ENCODE peak calls at places on chromosomes 13 and 19, in ten cellular contexts. E is mesenchymal stem cell, S is cardiac muscle cell, F is neuronal stem cell, Y is colonic mucosa, D is HFF-Myc, B is stomach, X is breast epithelium, H is GM06990, M is Panc1. U is an unnamed sample.

GRCh38 chr13:89627991-89628390 is 1719.5 kb upstream of the MIR17HG start:
- DNase-seq in B (no peak), E (peak), X (no peak), D (no peak), H (no peak), S (no peak), F (no peak), M (peak), Y (no peak), U (no peak)

GRCh38 chr13:106804996-106805395 is 237.1 kb upstream of the ARGLU1 start:
- DNase-seq in D (no peak), M (no peak), B (no peak), S (no peak), X (no peak), E (no peak), F (no peak), H (no peak), Y (no peak), U (no peak)

GRCh38 chr13:87887459-87888123 is 216.4 kb downstream of the SLITRK5 start:
- DNase-seq in F (no peak), B (no peak), M (no peak), S (no peak), E (no peak), X (no peak), Y (no peak), H (no peak), D (no peak), U (no peak)

GRCh38 chr13:79810671-79811070 is 329.7 kb downstream of the NDFIP2 start:
- DNase-seq in X (no peak), B (no peak), Y (no peak), D (no peak), H (no peak), F (no peak), E (peak), S (peak), M (no peak), U (no peak)

GRCh38 chr13:47680752-47681151 is 320.3 kb downstream of the SUCLA2 start:
- DNase-seq in B (no peak), S (no peak), M (no peak), D (no peak), F (no peak), Y (no peak), H (no peak), E (peak), X (no peak), U (no peak)

GRCh38 chr13:35475960-35476943 is at the start of gene MAB21L1:
- DNase-seq in B (peak), H (no peak), D (peak), S (peak), Y (peak), M (no peak), X (no peak), F (peak), E (peak), U (no peak)

GRCh38 chr19:48874309-48875135 is 2.3 kb downstream of the PPP1R15A start:
- DNase-seq in E (peak), M (no peak), H (no peak), X (no peak), B (peak), D (no peak), S (no peak), Y (peak), F (no peak), U (no peak)

GRCh38 chr13:90008707-90009149 is 1338.8 kb upstream of the MIR17HG start:
- DNase-seq in E (no peak), M (no peak), B (no peak), Y (no peak), D (no peak), H (no peak), F (no peak), S (no peak), X (no peak), U (no peak)

GRCh38 chr13:49855930-49856329 is 63.4 kb upstream of the KPNA3 start:
- DNase-seq in H (no peak), S (no peak), M (no peak), X (no peak), B (no peak), D (no peak), E (no peak), F (no peak), Y (no peak), U (no peak)

GRCh38 chr13:70964124-70964523 is 855.9 kb upstream of the KLHL1 start:
- DNase-seq in M (no peak), Y (no peak), B (no peak), D (no peak), H (no peak), E (no peak), F (no peak), S (no peak), X (no peak), U (no peak)

GRCh38 chr19:31963741-31964140 is 381.7 kb upstream of the ZNF507 start:
- DNase-seq in D (no peak), E (no peak), X (no peak), Y (no peak), H (no peak), B (no peak), F (no peak), M (no peak), S (no peak), U (no peak)

GRCh38 chr13:113138792-113139551 is 16.4 kb downstream of the F10 start:
- DNase-seq in Y (no peak), H (no peak), D (no peak), S (no peak), X (peak), E (no peak), B (peak), M (no peak), F (no peak), U (peak)

GRCh38 chr13:44734204-44734707 is 158.1 kb upstream of the TSC22D1 start:
- DNase-seq in D (no peak), M (no peak), B (peak), F (no peak), X (peak), S (no peak), H (no peak), E (no peak), Y (no peak), U (no peak)

GRCh38 chr19:3292958-3293529 is 68.6 kb downstream of the CELF5 start:
- DNase-seq in B (peak), Y (peak), F (no peak), M (no peak), D (no peak), S (no peak), H (no peak), X (no peak), E (no peak), U (peak)
- H3K4me3 ChIP-seq in B (no peak), Y (no peak), F (no peak), M (no peak), D (no peak), S (no peak), H (no peak), X (no peak), E (no peak), U (no peak)

GRCh38 chr13:29525757-29526156 is 69.7 kb downstream of the SLC7A1 start:
- DNase-seq in F (no peak), E (no peak), X (no peak), S (no peak), H (no peak), Y (no peak), M (no peak), B (no peak), D (no peak), U (no peak)
- H3K4me3 ChIP-seq in F (no peak), E (no peak), X (no peak), S (no peak), H (no peak), Y (no peak), M (no peak), B (no peak), D (no peak), U (no peak)

GRCh38 chr13:97191615-97192014 is 30.5 kb upstream of the MBNL2 start:
- DNase-seq in Y (no peak), B (no peak), F (no peak), S (no peak), D (no peak), X (no peak), M (no peak), E (no peak), H (no peak), U (no peak)
- H3K4me3 ChIP-seq in Y (no peak), B (no peak), F (no peak), S (no peak), D (no peak), X (no peak), M (no peak), E (no peak), H (no peak), U (no peak)

DNA sequence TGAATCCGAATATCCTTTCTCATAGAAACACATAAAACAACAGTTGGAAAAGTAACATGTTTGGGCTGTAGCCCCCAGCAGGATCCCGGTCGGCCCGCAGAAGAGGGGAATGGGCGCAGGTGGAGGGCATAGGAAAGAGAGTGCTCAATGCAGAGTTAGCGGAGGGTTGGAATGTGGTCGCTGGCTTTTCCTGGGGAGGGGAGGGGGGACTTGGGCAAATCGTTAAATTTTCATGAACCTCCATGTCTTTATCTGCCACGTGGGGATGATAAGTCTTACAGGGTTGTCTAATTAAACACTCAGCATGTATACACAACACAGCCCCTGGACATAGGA is 425 bp upstream of the SLC46A3 start:
- DNase-seq in H (no peak), Y (no peak), D (no peak), S (no peak), F (no peak), M (no peak), B (no peak), X (no peak), E (no peak), U (no peak)
- H3K4me3 ChIP-seq in H (peak), Y (peak), D (peak), S (peak), F (peak), M (peak), B (peak), X (peak), E (peak), U (peak)

GRCh38 chr19:3042545-3043267 is 13.6 kb upstream of the TLE2 start:
- DNase-seq in M (no peak), X (no peak), B (no peak), H (no peak), F (no peak), S (no peak), E (no peak), Y (no peak), D (no peak), U (no peak)

GRCh38 chr19:3039641-3040077 is 10.6 kb upstream of the TLE2 start:
- DNase-seq in F (no peak), H (no peak), D (no peak), M (no peak), X (no peak), Y (no peak), E (no peak), B (no peak), S (no peak), U (no peak)

GRCh38 chr19:3039125-3039524 is 10.0 kb upstream of the TLE2 start:
- DNase-seq in B (no peak), M (no peak), Y (no peak), E (no peak), S (no peak), F (no peak), H (no peak), D (no peak), X (no peak), U (no peak)

GRCh38 chr19:3041302-3041701 is 12.2 kb upstream of the TLE2 start:
- DNase-seq in M (no peak), D (no peak), X (no peak), B (no peak), F (no peak), H (no peak), E (no peak), Y (no peak), S (no peak), U (no peak)

GRCh38 chr19:3041756-3042517 is 12.9 kb upstream of the TLE2 start:
- DNase-seq in M (no peak), H (no peak), F (no peak), D (no peak), E (no peak), X (no peak), S (peak), Y (no peak), B (no peak), U (no peak)
- H3K4me3 ChIP-seq in M (no peak), H (no peak), F (peak), D (no peak), E (no peak), X (peak), S (no peak), Y (no peak), B (peak), U (no peak)

GRCh38 chr19:2475702-2476450 is at the start of gene GADD45B:
- DNase-seq in Y (peak), X (peak), S (peak), M (peak), B (peak), H (peak), E (peak), F (peak), D (peak), U (peak)

GRCh38 chr19:2474232-2475017 is 1.5 kb upstream of the GADD45B start:
- DNase-seq in D (no peak), Y (peak), E (peak), B (peak), H (peak), F (peak), S (peak), X (peak), M (no peak), U (peak)

GRCh38 chr19:2476451-2477140 is 669 bp downstream of the GADD45B start:
- DNase-seq in M (no peak), D (no peak), X (peak), E (peak), F (no peak), H (peak), B (peak), Y (peak), S (peak), U (peak)

GRCh38 chr19:2477141-2477710 is 1.3 kb downstream of the GADD45B start:
- DNase-seq in M (no peak), X (peak), E (peak), Y (peak), S (peak), H (no peak), F (no peak), B (peak), D (no peak), U (peak)

DNA sequence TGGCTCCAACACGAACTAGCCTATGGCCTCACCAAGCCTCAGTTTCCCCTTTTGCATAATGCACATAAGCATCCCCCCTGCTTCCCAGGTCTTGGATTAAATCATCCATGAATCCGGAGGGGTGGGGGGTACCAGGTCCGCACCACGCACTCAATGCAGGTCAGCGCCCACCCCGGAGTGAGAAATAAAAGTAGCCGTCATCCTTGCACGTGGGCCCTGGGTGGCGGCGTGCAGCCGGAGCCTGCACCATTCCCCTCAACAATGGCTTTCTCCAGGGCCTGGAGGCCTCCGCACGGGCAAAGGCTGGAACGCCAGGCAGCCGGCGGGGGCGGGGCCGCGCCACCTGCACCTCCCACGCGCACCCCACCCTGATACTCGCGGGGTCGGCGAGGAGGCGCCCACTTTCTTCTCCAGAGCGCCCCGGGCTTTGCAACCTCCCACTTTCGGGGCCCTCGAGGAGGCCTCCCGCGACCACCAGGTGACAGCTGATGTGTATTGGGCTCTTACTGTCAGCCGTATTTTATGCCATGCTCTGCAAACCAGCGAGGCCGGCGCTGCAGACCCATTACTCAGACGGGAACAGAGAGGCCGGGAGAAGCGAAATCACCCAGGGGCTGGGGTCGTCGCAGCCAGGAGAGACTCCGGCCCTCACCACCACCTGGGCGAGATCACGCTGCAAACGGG is 767 bp upstream of the GADD45B start:
- DNase-seq in S (peak), Y (peak), B (peak), H (peak), M (no peak), X (no peak), D (no peak), E (peak), F (no peak), U (peak)
- H3K4me3 ChIP-seq in S (peak), Y (peak), B (peak), H (peak), M (peak), X (peak), D (peak), E (peak), F (peak), U (peak)

GRCh38 chr19:10852098-10852800 is 4.0 kb downstream of the C19orf38 start:
- DNase-seq in B (no peak), M (no peak), S (no peak), E (peak), H (no peak), D (no peak), F (no peak), Y (no peak), X (no peak), U (no peak)

GRCh38 chr19:10854350-10855089 is 6.3 kb downstream of the C19orf38 start:
- DNase-seq in M (no peak), X (no peak), F (no peak), S (no peak), H (no peak), E (no peak), B (no peak), D (no peak), Y (no peak), U (no peak)

GRCh38 chr19:10852941-10853340 is 4.7 kb downstream of the C19orf38 start:
- DNase-seq in D (no peak), M (no peak), E (no peak), H (no peak), X (no peak), S (no peak), Y (no peak), F (no peak), B (no peak), U (no peak)

GRCh38 chr19:10848208-10848843 is at the start of gene C19orf38:
- DNase-seq in F (no peak), M (no peak), E (no peak), S (no peak), B (no peak), X (no peak), H (no peak), D (no peak), Y (no peak), U (no peak)

DNA sequence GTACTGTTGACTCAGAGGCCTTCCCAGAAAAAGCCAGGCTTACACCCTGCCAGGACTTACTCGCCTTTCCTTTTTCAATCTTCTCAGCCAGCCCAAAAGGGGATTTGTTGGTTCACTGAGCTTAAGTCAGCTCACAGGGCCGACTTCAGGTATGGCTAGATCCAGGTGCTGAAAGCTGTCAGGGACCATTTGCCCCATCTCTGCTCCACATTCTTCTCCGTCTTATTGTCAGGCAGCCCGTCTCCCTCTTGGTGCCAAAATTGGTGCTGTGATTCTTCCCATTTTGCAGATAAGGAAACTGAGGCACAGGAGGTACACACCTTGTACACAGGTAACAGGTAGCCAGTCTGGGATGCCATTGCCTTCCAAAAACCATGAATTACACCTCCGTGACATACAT is 2.4 kb downstream of the C19orf38 start:
- DNase-seq in D (no peak), B (no peak), S (no peak), E (no peak), H (no peak), F (no peak), M (no peak), X (no peak), Y (no peak), U (no peak)
- H3K4me3 ChIP-seq in D (no peak), B (no peak), S (no peak), E (no peak), H (no peak), F (no peak), M (no peak), X (no peak), Y (no peak), U (no peak)

GRCh38 chr19:18507727-18508440 is 14.0 kb downstream of the ELL start:
- DNase-seq in Y (peak), E (peak), B (no peak), M (no peak), F (no peak), X (no peak), S (no peak), D (no peak), H (no peak), U (peak)

GRCh38 chr19:18506101-18506534 is 15.8 kb downstream of the ELL start:
- DNase-seq in B (no peak), E (no peak), D (no peak), M (no peak), Y (no peak), F (no peak), S (no peak), X (no peak), H (no peak), U (no peak)

GRCh38 chr19:18508585-18508984 is 13.3 kb downstream of the ELL start:
- DNase-seq in X (no peak), B (no peak), Y (no peak), F (no peak), M (no peak), D (no peak), S (no peak), H (no peak), E (no peak), U (no peak)

GRCh38 chr19:18506545-18506944 is 15.3 kb downstream of the ELL start:
- DNase-seq in M (no peak), S (no peak), H (no peak), X (no peak), E (no peak), D (no peak), B (no peak), F (no peak), Y (no peak), U (no peak)

GRCh38 chr19:18507021-18507726 is 14.7 kb downstream of the ELL start:
- DNase-seq in D (no peak), B (peak), X (no peak), H (no peak), F (no peak), S (no peak), Y (peak), M (no peak), E (no peak), U (peak)
- H3K4me3 ChIP-seq in D (no peak), B (no peak), X (peak), H (no peak), F (no peak), S (no peak), Y (no peak), M (no peak), E (peak), U (no peak)

DNA sequence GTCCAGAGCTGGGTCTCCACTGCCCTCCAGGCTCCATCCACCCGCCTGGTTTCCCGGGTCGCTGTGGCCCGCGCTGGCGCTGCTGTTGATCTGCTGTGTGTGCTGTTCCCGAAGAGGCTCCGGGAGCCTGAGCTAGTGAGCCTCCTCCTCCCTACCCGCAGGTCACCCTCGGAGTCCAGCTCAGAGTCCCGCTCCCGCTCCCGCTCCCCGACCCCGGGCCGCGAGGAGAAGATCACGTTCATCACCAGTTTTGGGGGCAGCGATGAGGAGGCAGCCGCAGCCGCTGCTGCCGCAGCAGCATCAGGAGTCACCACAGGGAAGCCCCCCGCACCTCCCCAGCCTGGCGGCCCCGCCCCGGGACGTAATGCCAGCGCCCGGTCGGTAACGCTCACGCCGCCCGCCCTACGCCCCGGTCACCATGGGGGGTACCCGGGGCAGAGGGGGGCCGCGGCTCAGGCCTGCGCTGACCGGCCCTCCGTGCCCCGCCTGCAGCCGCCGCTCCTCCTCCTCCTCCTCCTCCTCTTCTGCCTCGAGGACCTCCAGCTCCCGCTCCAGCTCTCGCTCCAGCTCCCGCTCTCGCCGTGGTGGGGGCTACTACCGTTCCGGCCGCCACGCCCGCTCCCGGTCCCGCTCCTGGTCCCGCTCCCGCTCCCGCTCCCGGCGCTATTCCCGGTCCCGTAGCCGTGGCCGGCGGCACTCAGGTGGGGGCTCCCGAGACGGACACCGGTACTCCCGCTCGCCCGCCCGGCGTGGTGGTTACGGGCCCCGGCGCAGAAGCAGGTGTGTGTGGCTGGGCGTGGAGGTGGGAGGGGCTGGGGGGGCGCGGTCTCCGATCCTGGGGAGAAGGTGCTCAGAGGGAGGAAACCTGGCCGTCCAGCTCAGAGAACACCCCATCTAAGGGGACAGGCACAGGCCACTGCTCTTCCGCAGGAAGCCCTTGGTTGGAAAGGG is 12.2 kb downstream of the ZNF296 start:
- DNase-seq in S (no peak), B (no peak), H (no peak), X (no peak), Y (no peak), F (no peak), M (no peak), E (no peak), D (no peak), U (no peak)
- H3K4me3 ChIP-seq in S (no peak), B (no peak), H (no peak), X (no peak), Y (no peak), F (no peak), M (no peak), E (no peak), D (no peak), U (no peak)

U was measured in right lobe of liver.